ENCODE peak calls at places on chromosome 15, in seven cellular contexts. E is posterior cingulate gyrus, L is SHP77 treated with DMSO at 0.1 percent for 48 hours, C is astrocyte, Q is amniotic epithelial cell, P is epithelial cell of prostate, S is NCI-H524. G is an unnamed sample.

GRCh38 chr15:85488997-85489396 is 108.6 kb downstream of the AKAP13 start:
- DNase-seq in E (no peak), L (no peak), C (no peak), Q (no peak), P (peak; percentile 48), S (no peak), G (no peak)

GRCh38 chr15:90618330-90619136 is 88.8 kb downstream of the CRTC3 start:
- DNase-seq in E (no peak), L (peak; percentile 32), C (no peak), Q (no peak), P (no peak), S (no peak), G (peak; percentile 61)

GRCh38 chr15:41494190-41494921 is 682 bp downstream of the ITPKA start:
- DNase-seq in E (peak; percentile 88), L (peak; percentile 2), C (no peak), Q (no peak), P (no peak), S (no peak), G (peak; percentile 14)

GRCh38 chr15:58463815-58464697 is 32.3 kb downstream of the LIPC start:
- DNase-seq in E (no peak), L (no peak), C (peak; percentile 29), Q (peak; percentile 35), P (no peak), S (no peak), G (no peak)

GRCh38 chr15:101600024-101600423 is 52.2 kb downstream of the TM2D3 start:
- DNase-seq in E (no peak), L (no peak), C (no peak), Q (no peak), P (no peak), S (no peak), G (no peak)

GRCh38 chr15:38864827-38865604 is 300.4 kb upstream of the RASGRP1 start:
- DNase-seq in E (no peak), L (no peak), C (peak; percentile 74), Q (peak; percentile 88), P (no peak), S (no peak), G (no peak)

GRCh38 chr15:73752817-73753214 is 335 bp downstream of the INSYN1 start:
- DNase-seq in E (no peak), L (no peak), C (no peak), Q (no peak), P (no peak), S (no peak), G (no peak)

GRCh38 chr15:25860885-25861866 is 2.0 kb downstream of the ATP10A start:
- DNase-seq in E (no peak), L (no peak), C (no peak), Q (no peak), P (no peak), S (no peak), G (no peak)

GRCh38 chr15:91263632-91264477 is 163.8 kb downstream of the SV2B start:
- DNase-seq in E (peak; percentile 68), L (no peak), C (peak; percentile 25), Q (no peak), P (no peak), S (no peak), G (no peak)

GRCh38 chr15:83312046-83312445 is 27.6 kb upstream of the BNC1 start:
- DNase-seq in E (no peak), L (no peak), C (no peak), Q (no peak), P (no peak), S (no peak), G (no peak)

GRCh38 chr15:40038267-40038653 is 721 bp downstream of the SRP14 start:
- DNase-seq in E (no peak), L (no peak), C (peak; percentile 39), Q (peak; percentile 63), P (no peak), S (no peak), G (no peak)

GRCh38 chr15:33535135-33535534 is 224.4 kb downstream of the RYR3 start:
- DNase-seq in E (no peak), L (no peak), C (no peak), Q (no peak), P (no peak), S (no peak), G (no peak)

GRCh38 chr15:39135989-39136388 is 444.9 kb upstream of the THBS1 start:
- DNase-seq in E (no peak), L (no peak), C (peak; percentile 95), Q (peak; percentile 88), P (no peak), S (no peak), G (no peak)

GRCh38 chr15:48806151-48806550 is 4.7 kb downstream of the CEP152 start:
- DNase-seq in E (no peak), L (no peak), C (no peak), Q (no peak), P (no peak), S (no peak), G (peak; percentile 12)

GRCh38 chr15:35857812-35858211 is 311.8 kb upstream of the DPH6 start:
- DNase-seq in E (no peak), L (no peak), C (no peak), Q (no peak), P (no peak), S (no peak), G (no peak)